ENCODE peak calls at places on chromosome 3, in six cellular contexts. One of them, this sample, is unnamed.

GRCh38 chr3:8486434-8486833 is 15.2 kb upstream of the LMCD1 start:
- DNase-seq in astrocyte of the cerebellum: no peak
- DNase-seq in psoas muscle: no peak
- DNase-seq in Caco-2: no peak
- DNase-seq in epithelial cell of esophagus: no peak
- DNase-seq in Peyer's patch: no peak
- DNase-seq in this sample: no peak

GRCh38 chr3:155744091-155744625 is 713 bp downstream of the PLCH1 start:
- DNase-seq in astrocyte of the cerebellum: no peak
- DNase-seq in psoas muscle: peak
- DNase-seq in Caco-2: peak
- DNase-seq in epithelial cell of esophagus: peak
- DNase-seq in Peyer's patch: peak
- DNase-seq in this sample: no peak

GRCh38 chr3:52645549-52645948 is 40.2 kb downstream of the PBRM1 start:
- DNase-seq in astrocyte of the cerebellum: no peak
- DNase-seq in psoas muscle: no peak
- DNase-seq in Caco-2: no peak
- DNase-seq in epithelial cell of esophagus: peak
- DNase-seq in Peyer's patch: no peak
- DNase-seq in this sample: no peak

GRCh38 chr3:111577798-111578685 is 17.1 kb downstream of the ZBED2 start:
- DNase-seq in astrocyte of the cerebellum: peak
- DNase-seq in psoas muscle: no peak
- DNase-seq in Caco-2: peak
- DNase-seq in epithelial cell of esophagus: peak
- DNase-seq in Peyer's patch: no peak
- DNase-seq in this sample: peak

GRCh38 chr3:16658004-16658932 is 53.0 kb upstream of the DAZL start:
- DNase-seq in astrocyte of the cerebellum: no peak
- DNase-seq in psoas muscle: no peak
- DNase-seq in Caco-2: no peak
- DNase-seq in epithelial cell of esophagus: no peak
- DNase-seq in Peyer's patch: no peak
- DNase-seq in this sample: peak

GRCh38 chr3:23915537-23916108 is 1.2 kb downstream of the NKIRAS1 start:
- DNase-seq in astrocyte of the cerebellum: peak
- DNase-seq in psoas muscle: no peak
- DNase-seq in Caco-2: no peak
- DNase-seq in epithelial cell of esophagus: no peak
- DNase-seq in Peyer's patch: no peak
- DNase-seq in this sample: peak

GRCh38 chr3:14523792-14524191 is 16.4 kb downstream of the GRIP2 start:
- DNase-seq in astrocyte of the cerebellum: no peak
- DNase-seq in psoas muscle: peak
- DNase-seq in Caco-2: no peak
- DNase-seq in epithelial cell of esophagus: no peak
- DNase-seq in Peyer's patch: no peak
- DNase-seq in this sample: no peak

GRCh38 chr3:173732237-173732636 is 334.7 kb downstream of the NLGN1 start:
- DNase-seq in astrocyte of the cerebellum: no peak
- DNase-seq in psoas muscle: no peak
- DNase-seq in Caco-2: no peak
- DNase-seq in epithelial cell of esophagus: no peak
- DNase-seq in Peyer's patch: no peak
- DNase-seq in this sample: no peak

GRCh38 chr3:151990696-151991376 is 117.4 kb downstream of the SUCNR1 start:
- DNase-seq in astrocyte of the cerebellum: no peak
- DNase-seq in psoas muscle: no peak
- DNase-seq in Caco-2: no peak
- DNase-seq in epithelial cell of esophagus: no peak
- DNase-seq in Peyer's patch: no peak
- DNase-seq in this sample: no peak

GRCh38 chr3:178385280-178385952 is 150.8 kb upstream of the KCNMB2 start:
- DNase-seq in astrocyte of the cerebellum: peak
- DNase-seq in psoas muscle: no peak
- DNase-seq in Caco-2: peak
- DNase-seq in epithelial cell of esophagus: peak
- DNase-seq in Peyer's patch: no peak
- DNase-seq in this sample: peak

GRCh38 chr3:1962531-1963090 is 136.1 kb upstream of the CNTN4 start:
- DNase-seq in astrocyte of the cerebellum: no peak
- DNase-seq in psoas muscle: no peak
- DNase-seq in Caco-2: no peak
- DNase-seq in epithelial cell of esophagus: no peak
- DNase-seq in Peyer's patch: no peak
- DNase-seq in this sample: no peak

GRCh38 chr3:51637941-51638471 is 33.0 kb upstream of the TEX264 start:
- DNase-seq in astrocyte of the cerebellum: peak
- DNase-seq in psoas muscle: no peak
- DNase-seq in Caco-2: peak
- DNase-seq in epithelial cell of esophagus: peak
- DNase-seq in Peyer's patch: no peak
- DNase-seq in this sample: peak

GRCh38 chr3:51637144-51637940 is 33.7 kb upstream of the TEX264 start:
- DNase-seq in astrocyte of the cerebellum: no peak
- DNase-seq in psoas muscle: no peak
- DNase-seq in Caco-2: peak
- DNase-seq in epithelial cell of esophagus: peak
- DNase-seq in Peyer's patch: no peak
- DNase-seq in this sample: no peak

GRCh38 chr3:51646091-51646490 is 25.0 kb upstream of the TEX264 start:
- DNase-seq in astrocyte of the cerebellum: no peak
- DNase-seq in psoas muscle: no peak
- DNase-seq in Caco-2: no peak
- DNase-seq in epithelial cell of esophagus: no peak
- DNase-seq in Peyer's patch: no peak
- DNase-seq in this sample: peak

GRCh38 chr3:51642462-51642861 is 28.6 kb upstream of the TEX264 start:
- DNase-seq in astrocyte of the cerebellum: no peak
- DNase-seq in psoas muscle: no peak
- DNase-seq in Caco-2: peak
- DNase-seq in epithelial cell of esophagus: no peak
- DNase-seq in Peyer's patch: no peak
- DNase-seq in this sample: peak
- TF ChIP-seq CTCF in astrocyte of the cerebellum: peak
- TF ChIP-seq CTCF in psoas muscle: no peak
- TF ChIP-seq CTCF in Caco-2: peak
- TF ChIP-seq CTCF in epithelial cell of esophagus: peak
- TF ChIP-seq CTCF in Peyer's patch: no peak
- TF ChIP-seq CTCF in this sample: peak

DNA sequence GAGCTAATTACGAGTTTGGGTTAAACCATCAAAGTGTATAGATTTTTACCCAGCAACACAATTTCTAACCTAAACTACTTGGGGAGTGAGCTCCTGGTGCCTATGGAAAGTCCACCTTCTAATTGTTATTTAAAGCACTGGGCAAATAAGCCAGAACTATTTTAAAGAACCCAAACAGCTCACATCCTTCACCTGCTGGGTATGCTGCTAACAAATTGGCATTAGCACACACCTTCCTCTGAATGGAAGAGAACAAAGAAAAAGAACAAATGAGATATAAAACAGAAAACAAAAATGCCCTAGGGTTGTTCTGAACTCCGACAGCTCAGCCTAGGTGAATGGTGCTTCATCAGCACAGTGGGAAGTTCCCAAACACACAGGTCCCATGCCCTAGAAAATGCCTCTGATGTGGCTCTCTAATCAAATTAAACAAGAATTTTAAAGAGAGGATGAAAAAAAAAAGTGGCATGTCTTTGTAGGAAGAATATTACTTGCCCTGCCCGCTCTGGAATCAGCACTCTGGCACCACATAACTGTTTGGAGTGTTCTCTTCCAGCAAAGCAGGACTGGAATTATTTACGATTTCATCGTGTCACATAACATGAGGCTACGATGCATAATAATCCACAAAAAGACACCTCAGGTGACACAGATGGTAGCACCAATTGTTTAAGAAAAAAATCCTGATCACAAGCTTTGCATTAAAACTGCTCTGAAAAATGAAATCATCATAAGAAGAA is 334.4 kb downstream of the GBE1 start:
- DNase-seq in astrocyte of the cerebellum: no peak
- DNase-seq in psoas muscle: no peak
- DNase-seq in Caco-2: no peak
- DNase-seq in epithelial cell of esophagus: no peak
- DNase-seq in Peyer's patch: no peak
- DNase-seq in this sample: no peak
- H3K4me3 ChIP-seq in astrocyte of the cerebellum: no peak
- H3K4me3 ChIP-seq in psoas muscle: no peak
- H3K4me3 ChIP-seq in Caco-2: no peak
- H3K4me3 ChIP-seq in epithelial cell of esophagus: no peak
- H3K4me3 ChIP-seq in Peyer's patch: no peak
- H3K4me3 ChIP-seq in this sample: no peak

DNA sequence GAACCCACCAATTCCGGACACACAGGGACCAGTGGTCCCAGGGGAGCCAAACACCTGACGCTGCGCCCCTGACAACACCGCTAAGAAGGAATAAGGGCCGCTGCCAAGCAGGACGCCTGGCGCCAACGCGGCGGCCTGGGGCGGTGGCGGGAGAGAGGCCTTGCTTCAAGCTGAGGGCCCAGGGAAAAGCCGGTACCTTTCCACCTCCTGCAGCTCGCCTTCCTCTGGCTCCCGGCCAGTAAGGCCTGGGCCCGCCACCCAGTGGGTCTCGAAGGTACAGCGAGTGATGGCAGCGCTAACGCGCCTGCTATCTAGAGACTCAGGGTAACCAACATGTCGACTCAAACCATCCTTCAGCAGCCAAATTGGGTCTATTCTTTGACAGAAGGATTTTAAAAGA is 1074.1 kb downstream of the SI start:
- DNase-seq in astrocyte of the cerebellum: no peak
- DNase-seq in psoas muscle: no peak
- DNase-seq in Caco-2: peak
- DNase-seq in epithelial cell of esophagus: no peak
- DNase-seq in Peyer's patch: no peak
- DNase-seq in this sample: no peak
- TF ChIP-seq CTCF in astrocyte of the cerebellum: no peak
- TF ChIP-seq CTCF in psoas muscle: no peak
- TF ChIP-seq CTCF in Caco-2: no peak
- TF ChIP-seq CTCF in epithelial cell of esophagus: no peak
- TF ChIP-seq CTCF in Peyer's patch: no peak
- TF ChIP-seq CTCF in this sample: no peak

GRCh38 chr3:36674816-36675215 is 89.5 kb downstream of the DCLK3 start:
- DNase-seq in astrocyte of the cerebellum: no peak
- DNase-seq in psoas muscle: no peak
- DNase-seq in Caco-2: no peak
- DNase-seq in epithelial cell of esophagus: no peak
- DNase-seq in Peyer's patch: no peak
- DNase-seq in this sample: no peak

GRCh38 chr3:36678216-36679013 is 85.9 kb downstream of the DCLK3 start:
- DNase-seq in astrocyte of the cerebellum: no peak
- DNase-seq in psoas muscle: no peak
- DNase-seq in Caco-2: no peak
- DNase-seq in epithelial cell of esophagus: peak
- DNase-seq in Peyer's patch: no peak
- DNase-seq in this sample: peak

GRCh38 chr3:36679384-36680200 is 84.8 kb downstream of the DCLK3 start:
- DNase-seq in astrocyte of the cerebellum: no peak
- DNase-seq in psoas muscle: no peak
- DNase-seq in Caco-2: no peak
- DNase-seq in epithelial cell of esophagus: peak
- DNase-seq in Peyer's patch: no peak
- DNase-seq in this sample: peak

GRCh38 chr3:36681867-36682266 is 82.5 kb downstream of the DCLK3 start:
- DNase-seq in astrocyte of the cerebellum: no peak
- DNase-seq in psoas muscle: no peak
- DNase-seq in Caco-2: no peak
- DNase-seq in epithelial cell of esophagus: no peak
- DNase-seq in Peyer's patch: no peak
- DNase-seq in this sample: no peak

GRCh38 chr3:36677331-36678007 is 86.9 kb downstream of the DCLK3 start:
- DNase-seq in astrocyte of the cerebellum: peak
- DNase-seq in psoas muscle: no peak
- DNase-seq in Caco-2: peak
- DNase-seq in epithelial cell of esophagus: peak
- DNase-seq in Peyer's patch: no peak
- DNase-seq in this sample: peak
- H3K4me3 ChIP-seq in astrocyte of the cerebellum: no peak
- H3K4me3 ChIP-seq in psoas muscle: no peak
- H3K4me3 ChIP-seq in Caco-2: no peak
- H3K4me3 ChIP-seq in epithelial cell of esophagus: no peak
- H3K4me3 ChIP-seq in Peyer's patch: no peak
- H3K4me3 ChIP-seq in this sample: no peak

This sample was measured in choroid plexus epithelial cell.